ENCODE peak calls at places on chromosomes 13 and 19, in six cellular contexts. One of them, this sample, is unnamed.

GRCh38 chr19:3830841-3831589 is 37.8 kb downstream of the ZFR2 start:
- DNase-seq in PC-3: no peak
- DNase-seq in HFF-Myc: no peak
- DNase-seq in Peyer's patch: no peak
- DNase-seq in stimulated activated CD4-positive, alpha-beta T cell treated with anti-CD3 and anti-CD28 coated beads, Interleukin-1b, Interleukin-23, amount 100 ng/mL, for 24 hours: no peak
- DNase-seq in GOT3: no peak
- DNase-seq in this sample: no peak

GRCh38 chr13:107650081-107650701 is 565.1 kb downstream of the LIG4 start:
- DNase-seq in PC-3: peak; percentile 61
- DNase-seq in HFF-Myc: no peak
- DNase-seq in Peyer's patch: peak; percentile 58
- DNase-seq in stimulated activated CD4-positive, alpha-beta T cell treated with anti-CD3 and anti-CD28 coated beads, Interleukin-1b, Interleukin-23, amount 100 ng/mL, for 24 hours: no peak
- DNase-seq in GOT3: no peak
- DNase-seq in this sample: peak; percentile 21

GRCh38 chr13:83265279-83265678 is 617.0 kb downstream of the SLITRK1 start:
- DNase-seq in PC-3: no peak
- DNase-seq in HFF-Myc: no peak
- DNase-seq in Peyer's patch: no peak
- DNase-seq in stimulated activated CD4-positive, alpha-beta T cell treated with anti-CD3 and anti-CD28 coated beads, Interleukin-1b, Interleukin-23, amount 100 ng/mL, for 24 hours: no peak
- DNase-seq in GOT3: no peak
- DNase-seq in this sample: no peak

GRCh38 chr19:45468159-45468651 is 409 bp downstream of the FOSB start:
- DNase-seq in PC-3: no peak
- DNase-seq in HFF-Myc: no peak
- DNase-seq in Peyer's patch: peak; percentile 63
- DNase-seq in stimulated activated CD4-positive, alpha-beta T cell treated with anti-CD3 and anti-CD28 coated beads, Interleukin-1b, Interleukin-23, amount 100 ng/mL, for 24 hours: no peak
- DNase-seq in GOT3: peak; percentile 88
- DNase-seq in this sample: peak; percentile 23

GRCh38 chr19:39246951-39247669 is 1.5 kb downstream of the IFNL4 start:
- DNase-seq in PC-3: no peak
- DNase-seq in HFF-Myc: no peak
- DNase-seq in Peyer's patch: no peak
- DNase-seq in stimulated activated CD4-positive, alpha-beta T cell treated with anti-CD3 and anti-CD28 coated beads, Interleukin-1b, Interleukin-23, amount 100 ng/mL, for 24 hours: no peak
- DNase-seq in GOT3: no peak
- DNase-seq in this sample: no peak

GRCh38 chr19:31252476-31252875 is 96.8 kb downstream of the TSHZ3 start:
- DNase-seq in PC-3: no peak
- DNase-seq in HFF-Myc: no peak
- DNase-seq in Peyer's patch: no peak
- DNase-seq in stimulated activated CD4-positive, alpha-beta T cell treated with anti-CD3 and anti-CD28 coated beads, Interleukin-1b, Interleukin-23, amount 100 ng/mL, for 24 hours: no peak
- DNase-seq in GOT3: no peak
- DNase-seq in this sample: no peak

GRCh38 chr19:1590641-1591397 is 1.8 kb downstream of the MBD3 start:
- DNase-seq in PC-3: no peak
- DNase-seq in HFF-Myc: no peak
- DNase-seq in Peyer's patch: peak; percentile 49
- DNase-seq in stimulated activated CD4-positive, alpha-beta T cell treated with anti-CD3 and anti-CD28 coated beads, Interleukin-1b, Interleukin-23, amount 100 ng/mL, for 24 hours: no peak
- DNase-seq in GOT3: no peak
- DNase-seq in this sample: peak; percentile 28

GRCh38 chr13:94419304-94419943 is 60.1 kb downstream of the DCT start:
- DNase-seq in PC-3: peak; percentile 72
- DNase-seq in HFF-Myc: no peak
- DNase-seq in Peyer's patch: no peak
- DNase-seq in stimulated activated CD4-positive, alpha-beta T cell treated with anti-CD3 and anti-CD28 coated beads, Interleukin-1b, Interleukin-23, amount 100 ng/mL, for 24 hours: no peak
- DNase-seq in GOT3: peak; percentile 85
- DNase-seq in this sample: no peak

GRCh38 chr19:48490980-48491792 is 20.4 kb downstream of the LMTK3 start:
- DNase-seq in PC-3: peak; percentile 29
- DNase-seq in HFF-Myc: no peak
- DNase-seq in Peyer's patch: peak; percentile 79
- DNase-seq in stimulated activated CD4-positive, alpha-beta T cell treated with anti-CD3 and anti-CD28 coated beads, Interleukin-1b, Interleukin-23, amount 100 ng/mL, for 24 hours: no peak
- DNase-seq in GOT3: no peak
- DNase-seq in this sample: peak; percentile 61

GRCh38 chr19:21750586-21751128 is 16.7 kb downstream of the ZNF100 start:
- DNase-seq in PC-3: no peak
- DNase-seq in HFF-Myc: no peak
- DNase-seq in Peyer's patch: no peak
- DNase-seq in stimulated activated CD4-positive, alpha-beta T cell treated with anti-CD3 and anti-CD28 coated beads, Interleukin-1b, Interleukin-23, amount 100 ng/mL, for 24 hours: no peak
- DNase-seq in GOT3: no peak
- DNase-seq in this sample: no peak

GRCh38 chr19:1455002-1455335 is 5.0 kb downstream of the APC2 start:
- DNase-seq in PC-3: peak; percentile 49
- DNase-seq in HFF-Myc: no peak
- DNase-seq in Peyer's patch: no peak
- DNase-seq in stimulated activated CD4-positive, alpha-beta T cell treated with anti-CD3 and anti-CD28 coated beads, Interleukin-1b, Interleukin-23, amount 100 ng/mL, for 24 hours: no peak
- DNase-seq in GOT3: no peak
- DNase-seq in this sample: no peak